ENCODE peak calls at places on chromosomes 12 and 14, in four cellular contexts. G, O, M and I are unnamed samples.

GRCh38 chr12:1692221-1692620 is 1.4 kb downstream of the ADIPOR2 start:
- DNase-seq in M (no peak), G (no peak), O (no peak), I (no peak)

GRCh38 chr12:63151061-63151897 is at the start of gene AVPR1A:
- DNase-seq in M (no peak), G (no peak), O (no peak), I (peak; percentile 40)

GRCh38 chr12:51932218-51933076 is 19.1 kb upstream of the ACVR1B start:
- DNase-seq in O (no peak), G (no peak), M (no peak), I (no peak)

GRCh38 chr14:96140964-96141363 is 63.7 kb upstream of the BDKRB2 start:
- DNase-seq in O (no peak), G (no peak), M (no peak), I (no peak)

GRCh38 chr12:47190271-47190750 is 110.6 kb upstream of the AMIGO2 start:
- DNase-seq in M (no peak), G (no peak), O (peak; percentile 74), I (peak; percentile 35)

GRCh38 chr14:75126679-75127473 is at the start of gene NEK9:
- DNase-seq in O (peak; percentile 75), G (peak; percentile 98), M (peak; percentile 86), I (peak; percentile 85)

GRCh38 chr12:92175961-92176360 is 30.3 kb upstream of the BTG1 start:
- DNase-seq in G (no peak), M (no peak), O (no peak), I (no peak)

GRCh38 chr12:6425588-6426531 is 18.9 kb upstream of the CD27 start:
- DNase-seq in G (no peak), M (no peak), O (peak; percentile 6), I (no peak)

GRCh38 chr12:77469614-77470333 is 360.9 kb upstream of the NAV3 start:
- DNase-seq in G (no peak), O (no peak), M (no peak), I (no peak)

GRCh38 chr12:58871557-58871956 is 48.7 kb downstream of the LRIG3 start:
- DNase-seq in G (no peak), M (no peak), O (no peak), I (no peak)

GRCh38 chr12:71760471-71760870 is 5.8 kb downstream of the RAB21 start:
- DNase-seq in G (no peak), M (no peak), O (no peak), I (no peak)

GRCh38 chr12:118344829-118345228 is 27.9 kb downstream of the TAOK3 start:
- DNase-seq in O (no peak), G (no peak), M (no peak), I (no peak)

GRCh38 chr12:30827406-30828055 is 72.8 kb upstream of the CAPRIN2 start:
- DNase-seq in M (no peak), G (peak; percentile 82), O (no peak), I (no peak)

GRCh38 chr14:30624132-30624423 is 2.0 kb downstream of the SCFD1 start:
- DNase-seq in O (no peak), M (no peak), G (no peak), I (no peak)

GRCh38 chr14:30621954-30622830 is at the start of gene SCFD1:
- DNase-seq in G (peak; percentile 97), O (peak; percentile 83), M (peak; percentile 92), I (peak; percentile 91)

GRCh38 chr14:30621354-30621953 is 665 bp upstream of the SCFD1 start:
- DNase-seq in M (no peak), O (peak; percentile 3), G (no peak), I (no peak)

GRCh38 chr14:30625533-30625932 is 3.4 kb downstream of the SCFD1 start:
- DNase-seq in O (no peak), M (no peak), G (no peak), I (no peak)

GRCh38 chr14:30623412-30624131 is 1.5 kb downstream of the SCFD1 start:
- DNase-seq in O (no peak), M (no peak), G (no peak), I (no peak)
- H3K4me3 ChIP-seq in O (peak overlapping the region; percentile 90), M (peak overlapping the region; percentile 95), G (peak overlapping the region; percentile 82), I (peak overlapping the region; percentile 62)

GRCh38 chr14:85576161-85576560 is 46.2 kb downstream of the FLRT2 start:
- DNase-seq in M (no peak), O (peak; percentile 31), G (no peak), I (peak; percentile 62)
- H3K27ac ChIP-seq in M (no peak overlapping the region), O (no peak overlapping the region), G (no peak overlapping the region), I (peak overlapping the region; percentile 25)

DNA sequence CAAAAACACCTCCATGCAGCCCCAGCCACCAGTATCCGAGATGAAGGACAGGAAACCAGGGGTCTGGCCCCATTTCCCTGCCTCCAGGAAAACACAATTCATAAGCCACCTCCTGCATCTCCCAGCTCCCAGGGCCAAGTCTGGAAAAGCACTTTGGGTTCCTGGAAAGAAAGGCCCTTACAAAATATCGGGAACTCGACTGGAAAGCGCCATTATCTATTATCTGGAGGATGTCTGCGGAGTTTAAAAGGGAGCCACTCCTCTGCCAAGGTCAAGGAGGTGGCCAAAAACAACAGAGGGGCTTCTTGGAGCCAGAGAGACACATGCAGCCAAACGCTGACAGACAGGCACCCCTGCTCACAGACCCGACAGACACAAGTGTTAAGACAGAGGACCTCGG is 9.8 kb downstream of the ACTN1 start:
- DNase-seq in O (no peak), M (no peak), G (no peak), I (no peak)
- H3K4me1 ChIP-seq in O (peaks cover 84% of the 10 kb centered on the region), M (peaks cover 79% of the 10 kb centered on the region), G (peaks cover 100% of the 10 kb centered on the region), I (peaks cover 99% of the 10 kb centered on the region)

DNA sequence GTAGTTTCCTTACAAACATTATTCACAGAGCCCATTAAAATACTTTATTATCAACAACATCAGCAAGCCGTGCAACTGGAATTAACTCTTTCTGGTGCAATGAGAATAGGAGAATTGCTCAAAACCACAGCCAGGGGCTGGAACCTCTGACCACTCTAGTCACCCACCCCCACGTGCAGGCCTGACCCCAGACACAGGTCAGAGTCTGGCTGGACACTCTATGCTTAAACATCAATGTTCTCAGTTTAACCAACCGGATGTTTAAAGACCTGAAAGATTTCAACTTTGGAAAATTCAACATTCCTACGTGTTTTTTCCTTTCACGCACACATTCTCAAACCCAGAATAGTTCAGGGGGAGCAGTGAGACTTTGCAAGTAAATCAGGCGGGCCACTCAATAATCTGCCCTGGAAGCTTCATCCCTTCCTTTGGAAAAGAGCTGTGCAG is 65.1 kb downstream of the FOXN3 start:
- DNase-seq in O (no peak), G (peak; percentile 89), M (no peak), I (no peak)
- H3K4me3 ChIP-seq in O (no peak overlapping the region), G (no peak overlapping the region), M (peak overlapping the region; percentile 20), I (no peak overlapping the region)

DNA sequence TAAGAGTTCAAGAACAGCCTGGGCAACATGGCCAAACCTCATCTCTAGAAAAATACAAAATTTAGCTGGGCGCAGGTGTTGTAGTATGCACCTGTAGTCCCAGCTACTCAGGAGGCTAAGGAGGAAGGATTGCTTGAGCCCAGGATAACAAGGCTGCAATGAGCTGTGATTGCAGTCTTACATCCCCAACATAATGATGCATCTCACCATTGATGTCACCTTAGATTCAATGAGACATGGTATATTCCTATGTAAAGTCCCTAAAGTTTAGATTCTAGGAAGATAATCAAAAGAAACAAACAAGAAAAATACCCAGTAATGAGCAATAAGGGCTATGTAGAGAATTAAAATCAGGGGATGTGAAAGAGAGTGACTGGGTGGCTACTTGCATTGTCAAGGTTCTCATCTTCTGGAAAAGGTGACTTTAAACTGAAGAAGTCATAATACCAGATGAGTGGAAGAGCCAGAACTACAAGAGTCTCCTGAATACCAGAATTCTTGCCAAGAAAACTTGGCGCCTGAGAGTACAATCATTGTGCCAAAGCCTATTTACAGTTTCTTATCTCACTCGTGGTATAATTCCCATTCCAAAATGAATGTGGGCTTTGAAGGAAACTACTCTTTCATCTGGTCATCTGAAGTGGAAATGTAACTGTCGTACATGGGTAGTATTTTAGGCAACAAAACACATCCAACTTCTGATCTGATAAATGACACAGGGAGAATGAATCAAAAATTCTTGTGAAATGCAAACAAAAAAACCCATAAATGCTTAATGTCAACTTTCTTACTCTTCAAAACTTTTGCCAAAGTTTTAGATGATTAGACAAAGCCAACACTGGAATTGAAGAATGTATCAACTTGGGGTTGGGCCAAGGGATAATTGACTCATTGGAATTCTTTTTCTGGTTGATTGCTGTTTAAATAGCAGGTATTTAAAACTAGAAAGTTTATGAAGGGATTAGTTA is 81.1 kb upstream of the ST8SIA1 start:
- DNase-seq in M (no peak), O (no peak), G (no peak), I (no peak)
- H3K27ac ChIP-seq in M (no peak overlapping the region), O (no peak overlapping the region), G (peak overlapping the region; percentile 34), I (no peak overlapping the region)